ENCODE peak calls at places on chromosome 4, in eight cellular contexts. One of them, this sample, is unnamed.

GRCh38 chr4:185752881-185753280 is 59.1 kb downstream of the SORBS2 start:
- DNase-seq in amniotic stem cell: no peak
- DNase-seq in HTR-8/SVneo: no peak
- DNase-seq in tibial artery: no peak
- DNase-seq in iPS DF 6.9: no peak
- DNase-seq in GM03348: no peak
- DNase-seq in brain microvascular endothelial cell: no peak
- DNase-seq in stimulated activated CD8-positive, alpha-beta memory T cell treated with anti-CD3 and anti-CD28 coated beads, Interleukin-2, amount 100 ng/mL, for 1 hour: no peak
- DNase-seq in this sample: no peak

GRCh38 chr4:2261853-2262144 is at the start of gene MXD4:
- DNase-seq in HTR-8/SVneo: no peak
- DNase-seq in brain microvascular endothelial cell: no peak
- DNase-seq in GM03348: no peak
- DNase-seq in stimulated activated CD8-positive, alpha-beta memory T cell treated with anti-CD3 and anti-CD28 coated beads, Interleukin-2, amount 100 ng/mL, for 1 hour: no peak
- DNase-seq in amniotic stem cell: no peak
- DNase-seq in tibial artery: no peak
- DNase-seq in iPS DF 6.9: no peak
- DNase-seq in this sample: no peak

GRCh38 chr4:165828928-165829327 is 44.1 kb upstream of the TLL1 start:
- DNase-seq in HTR-8/SVneo: no peak
- DNase-seq in brain microvascular endothelial cell: no peak
- DNase-seq in iPS DF 6.9: no peak
- DNase-seq in GM03348: no peak
- DNase-seq in amniotic stem cell: no peak
- DNase-seq in tibial artery: no peak
- DNase-seq in stimulated activated CD8-positive, alpha-beta memory T cell treated with anti-CD3 and anti-CD28 coated beads, Interleukin-2, amount 100 ng/mL, for 1 hour: no peak
- DNase-seq in this sample: no peak

GRCh38 chr4:56696056-56696455 is 15.0 kb upstream of the HOPX start:
- DNase-seq in stimulated activated CD8-positive, alpha-beta memory T cell treated with anti-CD3 and anti-CD28 coated beads, Interleukin-2, amount 100 ng/mL, for 1 hour: no peak
- DNase-seq in iPS DF 6.9: no peak
- DNase-seq in GM03348: no peak
- DNase-seq in amniotic stem cell: no peak
- DNase-seq in tibial artery: no peak
- DNase-seq in HTR-8/SVneo: no peak
- DNase-seq in brain microvascular endothelial cell: no peak
- DNase-seq in this sample: no peak

GRCh38 chr4:11343536-11343935 is 85.2 kb downstream of the HS3ST1 start:
- DNase-seq in HTR-8/SVneo: no peak
- DNase-seq in stimulated activated CD8-positive, alpha-beta memory T cell treated with anti-CD3 and anti-CD28 coated beads, Interleukin-2, amount 100 ng/mL, for 1 hour: no peak
- DNase-seq in GM03348: no peak
- DNase-seq in amniotic stem cell: no peak
- DNase-seq in iPS DF 6.9: no peak
- DNase-seq in tibial artery: no peak
- DNase-seq in brain microvascular endothelial cell: no peak
- DNase-seq in this sample: no peak

GRCh38 chr4:78517050-78517652 is 34.4 kb upstream of the ANXA3 start:
- DNase-seq in HTR-8/SVneo: peak
- DNase-seq in iPS DF 6.9: no peak
- DNase-seq in GM03348: peak
- DNase-seq in amniotic stem cell: peak
- DNase-seq in tibial artery: no peak
- DNase-seq in stimulated activated CD8-positive, alpha-beta memory T cell treated with anti-CD3 and anti-CD28 coated beads, Interleukin-2, amount 100 ng/mL, for 1 hour: no peak
- DNase-seq in brain microvascular endothelial cell: no peak
- DNase-seq in this sample: no peak

GRCh38 chr4:815464-816146 is 10.3 kb downstream of the CPLX1 start:
- DNase-seq in stimulated activated CD8-positive, alpha-beta memory T cell treated with anti-CD3 and anti-CD28 coated beads, Interleukin-2, amount 100 ng/mL, for 1 hour: no peak
- DNase-seq in amniotic stem cell: no peak
- DNase-seq in iPS DF 6.9: no peak
- DNase-seq in HTR-8/SVneo: no peak
- DNase-seq in tibial artery: no peak
- DNase-seq in brain microvascular endothelial cell: no peak
- DNase-seq in GM03348: no peak
- DNase-seq in this sample: no peak

GRCh38 chr4:9143421-9144080 is 26.7 kb upstream of the FAM90A26 start:
- DNase-seq in iPS DF 6.9: no peak
- DNase-seq in brain microvascular endothelial cell: no peak
- DNase-seq in tibial artery: no peak
- DNase-seq in HTR-8/SVneo: no peak
- DNase-seq in amniotic stem cell: no peak
- DNase-seq in GM03348: no peak
- DNase-seq in stimulated activated CD8-positive, alpha-beta memory T cell treated with anti-CD3 and anti-CD28 coated beads, Interleukin-2, amount 100 ng/mL, for 1 hour: no peak
- DNase-seq in this sample: no peak

GRCh38 chr4:166941629-166942028 is 292.7 kb downstream of the SPOCK3 start:
- DNase-seq in amniotic stem cell: peak
- DNase-seq in stimulated activated CD8-positive, alpha-beta memory T cell treated with anti-CD3 and anti-CD28 coated beads, Interleukin-2, amount 100 ng/mL, for 1 hour: no peak
- DNase-seq in tibial artery: no peak
- DNase-seq in iPS DF 6.9: no peak
- DNase-seq in brain microvascular endothelial cell: no peak
- DNase-seq in HTR-8/SVneo: peak
- DNase-seq in GM03348: no peak
- DNase-seq in this sample: no peak

GRCh38 chr4:177441061-177441802 is 1.0 kb downstream of the AGA start:
- DNase-seq in stimulated activated CD8-positive, alpha-beta memory T cell treated with anti-CD3 and anti-CD28 coated beads, Interleukin-2, amount 100 ng/mL, for 1 hour: no peak
- DNase-seq in amniotic stem cell: no peak
- DNase-seq in GM03348: peak
- DNase-seq in iPS DF 6.9: no peak
- DNase-seq in brain microvascular endothelial cell: no peak
- DNase-seq in tibial artery: peak
- DNase-seq in HTR-8/SVneo: no peak
- DNase-seq in this sample: no peak

GRCh38 chr4:24736066-24736465 is 59.3 kb upstream of the SOD3 start:
- DNase-seq in HTR-8/SVneo: no peak
- DNase-seq in tibial artery: no peak
- DNase-seq in brain microvascular endothelial cell: peak
- DNase-seq in GM03348: no peak
- DNase-seq in iPS DF 6.9: no peak
- DNase-seq in stimulated activated CD8-positive, alpha-beta memory T cell treated with anti-CD3 and anti-CD28 coated beads, Interleukin-2, amount 100 ng/mL, for 1 hour: no peak
- DNase-seq in amniotic stem cell: no peak
- DNase-seq in this sample: no peak

GRCh38 chr4:59671037-59671436 is 1529.1 kb upstream of the ADGRL3 start:
- DNase-seq in iPS DF 6.9: no peak
- DNase-seq in tibial artery: no peak
- DNase-seq in stimulated activated CD8-positive, alpha-beta memory T cell treated with anti-CD3 and anti-CD28 coated beads, Interleukin-2, amount 100 ng/mL, for 1 hour: no peak
- DNase-seq in amniotic stem cell: no peak
- DNase-seq in brain microvascular endothelial cell: no peak
- DNase-seq in HTR-8/SVneo: no peak
- DNase-seq in GM03348: no peak
- DNase-seq in this sample: no peak

GRCh38 chr4:152738812-152739211 is 40.7 kb downstream of the TIGD4 start:
- DNase-seq in stimulated activated CD8-positive, alpha-beta memory T cell treated with anti-CD3 and anti-CD28 coated beads, Interleukin-2, amount 100 ng/mL, for 1 hour: no peak
- DNase-seq in HTR-8/SVneo: no peak
- DNase-seq in amniotic stem cell: no peak
- DNase-seq in tibial artery: no peak
- DNase-seq in GM03348: no peak
- DNase-seq in iPS DF 6.9: no peak
- DNase-seq in brain microvascular endothelial cell: no peak
- DNase-seq in this sample: no peak

GRCh38 chr4:16124232-16124631 is 40.4 kb upstream of the PROM1 start:
- DNase-seq in tibial artery: no peak
- DNase-seq in stimulated activated CD8-positive, alpha-beta memory T cell treated with anti-CD3 and anti-CD28 coated beads, Interleukin-2, amount 100 ng/mL, for 1 hour: no peak
- DNase-seq in GM03348: no peak
- DNase-seq in amniotic stem cell: no peak
- DNase-seq in brain microvascular endothelial cell: no peak
- DNase-seq in iPS DF 6.9: no peak
- DNase-seq in HTR-8/SVneo: no peak
- DNase-seq in this sample: no peak

GRCh38 chr4:7803992-7804758 is 135.5 kb downstream of the AFAP1 start:
- DNase-seq in amniotic stem cell: peak
- DNase-seq in brain microvascular endothelial cell: peak
- DNase-seq in tibial artery: peak
- DNase-seq in iPS DF 6.9: peak
- DNase-seq in stimulated activated CD8-positive, alpha-beta memory T cell treated with anti-CD3 and anti-CD28 coated beads, Interleukin-2, amount 100 ng/mL, for 1 hour: peak
- DNase-seq in HTR-8/SVneo: peak
- DNase-seq in GM03348: peak
- DNase-seq in this sample: peak

GRCh38 chr4:76657443-76657842 is 222.4 kb downstream of the SHROOM3 start:
- DNase-seq in brain microvascular endothelial cell: no peak
- DNase-seq in iPS DF 6.9: no peak
- DNase-seq in stimulated activated CD8-positive, alpha-beta memory T cell treated with anti-CD3 and anti-CD28 coated beads, Interleukin-2, amount 100 ng/mL, for 1 hour: no peak
- DNase-seq in GM03348: no peak
- DNase-seq in amniotic stem cell: no peak
- DNase-seq in HTR-8/SVneo: no peak
- DNase-seq in tibial artery: no peak
- DNase-seq in this sample: no peak

GRCh38 chr4:80182237-80182866 is 15.0 kb upstream of the PRDM8 start:
- DNase-seq in stimulated activated CD8-positive, alpha-beta memory T cell treated with anti-CD3 and anti-CD28 coated beads, Interleukin-2, amount 100 ng/mL, for 1 hour: no peak
- DNase-seq in tibial artery: no peak
- DNase-seq in iPS DF 6.9: no peak
- DNase-seq in amniotic stem cell: no peak
- DNase-seq in HTR-8/SVneo: no peak
- DNase-seq in brain microvascular endothelial cell: no peak
- DNase-seq in GM03348: no peak
- DNase-seq in this sample: no peak

GRCh38 chr4:55604996-55605395 is 13.0 kb upstream of the PDCL2 start:
- DNase-seq in brain microvascular endothelial cell: no peak
- DNase-seq in HTR-8/SVneo: no peak
- DNase-seq in stimulated activated CD8-positive, alpha-beta memory T cell treated with anti-CD3 and anti-CD28 coated beads, Interleukin-2, amount 100 ng/mL, for 1 hour: no peak
- DNase-seq in iPS DF 6.9: no peak
- DNase-seq in tibial artery: no peak
- DNase-seq in amniotic stem cell: no peak
- DNase-seq in GM03348: no peak
- DNase-seq in this sample: no peak